ENCODE peak calls at places on chromosomes 2 and 18, in eight cellular contexts. T, R, N, E, J, I, U and S are unnamed samples.

GRCh38 chr2:96928277-96928781 is 58.1 kb downstream of the FAM178B start:
- DNase-seq in U (no peak), N (no peak), T (no peak), R (no peak), E (no peak), I (peak), J (no peak), S (no peak)

GRCh38 chr2:74250189-74250631 is 51.8 kb downstream of the MTHFD2 start:
- DNase-seq in R (peak), T (peak), E (peak), I (peak), N (no peak), J (peak), U (no peak), S (peak)

GRCh38 chr2:65660340-65660739 is 227.9 kb upstream of the SPRED2 start:
- DNase-seq in R (peak), U (no peak), E (no peak), J (peak), N (no peak), I (no peak), T (no peak), S (no peak)

GRCh38 chr2:15302154-15302553 is 259.0 kb downstream of the NBAS start:
- DNase-seq in U (no peak), R (peak), T (no peak), N (no peak), I (peak), J (no peak), E (no peak), S (peak)

GRCh38 chr2:171086352-171087290 is 74.1 kb downstream of the TLK1 start:
- DNase-seq in T (peak), I (peak), E (peak), N (no peak), R (peak), J (peak), U (peak), S (peak)

GRCh38 chr18:23320709-23321236 is 132.3 kb upstream of the RIOK3 start:
- DNase-seq in N (no peak), T (no peak), J (no peak), U (no peak), E (no peak), R (no peak), I (no peak), S (no peak)

GRCh38 chr18:23970161-23971153 is 44.1 kb upstream of the TTC39C start:
- DNase-seq in N (no peak), U (no peak), R (no peak), J (no peak), T (no peak), E (no peak), I (no peak), S (no peak)

GRCh38 chr2:66013456-66013855 is 421.5 kb upstream of the MEIS1 start:
- DNase-seq in R (no peak), N (no peak), J (peak), E (no peak), U (no peak), I (no peak), T (no peak), S (peak)

GRCh38 chr2:120788349-120788700 is 52.7 kb downstream of the GLI2 start:
- DNase-seq in R (no peak), I (no peak), E (no peak), J (no peak), N (no peak), T (no peak), U (no peak), S (no peak)

GRCh38 chr18:43893001-43893637 is 615.8 kb upstream of the SYT4 start:
- DNase-seq in J (no peak), R (peak), T (no peak), N (peak), I (peak), U (no peak), E (no peak), S (peak)

GRCh38 chr2:61425605-61426155 is 45.2 kb downstream of the USP34 start:
- DNase-seq in E (no peak), I (no peak), N (no peak), U (no peak), T (no peak), J (no peak), R (no peak), S (no peak)

GRCh38 chr2:216287251-216287650 is 85.0 kb downstream of the MARCHF4 start:
- DNase-seq in R (no peak), T (no peak), N (no peak), E (no peak), I (no peak), U (no peak), J (peak), S (peak)

GRCh38 chr2:158103358-158104021 is 1.8 kb downstream of the UPP2 start:
- DNase-seq in I (no peak), T (no peak), N (no peak), R (no peak), U (no peak), E (no peak), J (no peak), S (no peak)

GRCh38 chr2:113060396-113060795 is 1.4 kb downstream of the IL36RN start:
- DNase-seq in R (no peak), U (no peak), T (no peak), E (no peak), J (no peak), I (peak), N (no peak), S (peak)

GRCh38 chr2:85110991-85111560 is 22.1 kb upstream of the TCF7L1 start:
- DNase-seq in N (no peak), E (no peak), U (peak), R (peak), I (no peak), J (no peak), T (no peak), S (peak)

GRCh38 chr2:144217853-144218633 is 301.9 kb downstream of the ZEB2 start:
- DNase-seq in E (no peak), R (peak), N (no peak), U (no peak), J (no peak), I (no peak), T (no peak), S (no peak)

GRCh38 chr18:37567994-37568359 is 2.4 kb upstream of the CELF4 start:
- DNase-seq in T (no peak), I (no peak), U (no peak), J (no peak), N (no peak), R (no peak), E (no peak), S (no peak)

GRCh38 chr18:37567061-37567993 is 1.7 kb upstream of the CELF4 start:
- DNase-seq in T (no peak), U (no peak), J (no peak), R (no peak), E (no peak), I (no peak), N (no peak), S (no peak)

GRCh38 chr18:37565138-37565984 is at the start of gene CELF4:
- DNase-seq in N (no peak), E (no peak), R (no peak), I (no peak), U (no peak), T (peak), J (no peak), S (no peak)

GRCh38 chr18:37565985-37566478 is 434 bp upstream of the CELF4 start:
- DNase-seq in R (peak), N (no peak), T (peak), J (no peak), I (peak), U (no peak), E (no peak), S (peak)

DNA sequence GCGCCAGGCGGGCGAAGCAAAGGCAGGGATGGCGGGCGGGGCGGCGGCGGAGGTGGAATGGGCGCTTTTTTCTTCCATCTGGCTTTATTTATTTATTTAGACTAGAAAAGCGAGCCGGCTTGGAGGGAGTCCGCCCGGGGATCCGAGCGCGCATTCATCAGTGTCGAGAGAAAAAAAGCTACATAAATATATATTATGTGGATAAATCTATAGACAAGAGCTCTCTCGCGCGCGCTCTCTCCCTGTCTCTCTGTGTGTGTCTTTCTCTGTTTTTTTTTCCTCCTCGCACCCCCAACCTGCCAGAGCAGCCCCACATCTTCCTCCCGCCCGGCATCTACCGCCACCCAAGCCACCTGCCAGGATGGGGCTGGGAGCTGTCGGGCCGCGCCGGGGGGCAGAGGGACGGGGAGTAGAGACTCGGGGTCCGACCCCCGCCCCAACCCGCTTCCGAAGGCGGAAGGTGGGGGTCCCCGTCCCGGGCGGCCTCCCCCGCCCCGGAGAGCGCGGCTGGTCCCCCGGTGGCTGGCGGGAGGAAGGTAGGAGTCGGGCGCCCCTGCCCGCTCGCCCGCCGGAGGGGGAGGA is 972 bp upstream of the CELF4 start:
- DNase-seq in R (no peak), I (no peak), N (no peak), T (no peak), J (no peak), U (no peak), E (no peak), S (no peak)
- H3K4me3 ChIP-seq in R (peak), I (peak), N (peak), T (peak), J (no peak), U (no peak), E (peak), S (peak)

GRCh38 chr2:55012648-55013484 is 37.4 kb downstream of the RTN4 start:
- DNase-seq in N (no peak), R (no peak), I (no peak), J (peak), E (no peak), U (no peak), T (no peak), S (no peak)

GRCh38 chr2:55010915-55011314 is 39.3 kb downstream of the RTN4 start:
- DNase-seq in R (peak), J (peak), T (peak), U (no peak), I (peak), N (no peak), E (no peak), S (no peak)

GRCh38 chr2:55011741-55012574 is 38.3 kb downstream of the RTN4 start:
- DNase-seq in U (no peak), N (no peak), E (no peak), T (no peak), R (no peak), J (peak), I (no peak), S (no peak)

GRCh38 chr2:55014962-55015939 is 35.0 kb downstream of the RTN4 start:
- DNase-seq in U (peak), E (peak), N (no peak), I (peak), R (peak), T (peak), J (peak), S (peak)

DNA sequence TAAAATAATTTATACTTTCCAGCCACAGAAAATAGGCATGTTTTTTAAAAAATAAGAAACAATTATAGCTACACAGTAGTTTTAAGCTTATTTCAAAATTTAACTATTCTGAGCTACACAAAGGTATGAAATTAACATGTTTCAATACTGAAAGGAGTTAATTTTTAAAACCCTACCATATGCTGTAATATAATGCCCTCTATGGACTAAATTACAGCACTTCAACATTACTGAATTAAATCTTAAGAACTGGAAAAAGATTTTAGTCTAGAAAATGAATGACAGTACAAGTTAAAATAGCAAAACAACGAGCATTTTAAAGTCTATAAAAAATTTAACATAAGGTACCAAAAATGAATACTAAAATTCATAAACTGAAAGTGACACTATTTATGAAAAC is 36.3 kb downstream of the RTN4 start:
- DNase-seq in R (no peak), I (no peak), N (no peak), E (no peak), U (no peak), J (no peak), T (no peak), S (no peak)
- TF ChIP-seq CTCF in R (no peak), I (no peak), N (no peak), E (peak), U (no peak), J (no peak), T (peak), S (no peak)

GRCh38 chr2:86488561-86489250 is 47.5 kb downstream of the KDM3A start:
- DNase-seq in N (no peak), U (no peak), I (no peak), J (no peak), T (no peak), E (no peak), R (no peak), S (no peak)
- H3K4me3 ChIP-seq in N (no peak), U (no peak), I (no peak), J (no peak), T (no peak), E (no peak), R (no peak), S (no peak)

DNA sequence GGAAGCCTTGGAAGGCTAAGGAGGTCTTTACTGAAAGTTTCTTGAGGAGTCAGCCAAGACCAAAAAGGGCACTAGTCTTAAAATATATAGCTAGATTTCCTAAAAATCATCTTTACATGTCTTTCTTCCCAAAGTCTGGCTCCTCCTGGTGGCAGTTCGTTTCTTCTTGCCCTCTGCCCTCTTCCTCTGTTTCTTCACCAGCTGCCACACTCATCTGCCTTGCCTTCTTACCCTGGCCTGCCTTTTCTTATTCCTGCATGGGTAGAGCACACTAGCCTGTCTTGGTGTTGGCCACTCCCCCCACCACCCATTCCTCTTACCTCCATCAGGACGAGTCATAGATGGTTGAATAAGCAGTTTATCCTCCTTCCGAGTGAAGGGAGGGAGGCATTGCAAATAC is 129.8 kb downstream of the RAPGEF4 start:
- DNase-seq in J (no peak), E (no peak), I (no peak), R (peak), N (no peak), U (no peak), T (peak), S (no peak)
- TF ChIP-seq CTCF in J (no peak), E (no peak), I (peak), R (peak), N (peak), U (peak), T (peak), S (peak)